ENCODE peak calls at places on chromosomes 7 and 10, in six cellular contexts. I, O, K, S, G and C are unnamed samples.
A peak's percentile ranks its signal among the peaks of the same experiment; 100 is the strongest.

GRCh38 chr7:32494946-32495297 is 367 bp upstream of the AVL9 start:
- DNase-seq in G (no peak), S (no peak), O (no peak), K (no peak), I (no peak), C (no peak)

GRCh38 chr10:36636879-36637278 is 488.5 kb upstream of the ANKRD30A start:
- DNase-seq in G (no peak), S (no peak), K (no peak), O (no peak), I (no peak), C (no peak)

GRCh38 chr7:79282882-79283602 is 170.4 kb downstream of the MAGI2 start:
- DNase-seq in G (no peak), K (no peak), O (no peak), I (peak; percentile 39), S (no peak), C (no peak)

GRCh38 chr7:127914693-127915092 is 116.5 kb downstream of the LRRC4 start:
- DNase-seq in S (no peak), K (no peak), O (no peak), I (no peak), G (no peak), C (no peak)

GRCh38 chr7:115689941-115690340 is 340.6 kb downstream of the TFEC start:
- DNase-seq in K (no peak), I (no peak), O (no peak), S (no peak), G (no peak), C (no peak)

GRCh38 chr10:73756183-73756582 is 12.0 kb downstream of the SEC24C start:
- DNase-seq in S (no peak), G (no peak), I (no peak), K (no peak), O (no peak), C (no peak)

GRCh38 chr10:31961264-31961663 is 32.6 kb upstream of the ARHGAP12 start:
- DNase-seq in K (no peak), G (no peak), S (no peak), I (no peak), O (no peak), C (no peak)

GRCh38 chr10:36675458-36675880 is 449.9 kb upstream of the ANKRD30A start:
- DNase-seq in I (peak; percentile 83), O (no peak), S (no peak), K (no peak), G (no peak), C (no peak)

GRCh38 chr7:45324683-45325237 is 167.2 kb downstream of the RAMP3 start:
- DNase-seq in G (no peak), O (no peak), S (no peak), I (no peak), K (no peak), C (no peak)

GRCh38 chr7:150378115-150378852 is 846 bp upstream of the ZNF775 start:
- DNase-seq in S (peak; percentile 84), G (no peak), K (peak; percentile 94), O (no peak), I (peak; percentile 39), C (no peak)

GRCh38 chr7:519429-519973 is at the start of gene PDGFA:
- DNase-seq in G (no peak), S (no peak), I (no peak), K (peak; percentile 79), O (no peak), C (no peak)

GRCh38 chr10:97551271-97551670 is 21.3 kb upstream of the ANKRD2 start:
- DNase-seq in S (peak; percentile 28), I (no peak), G (no peak), K (no peak), O (no peak), C (no peak)

GRCh38 chr10:34786464-34786863 is 28.6 kb downstream of the PARD3 start:
- DNase-seq in G (no peak), I (no peak), K (no peak), O (no peak), S (no peak), C (no peak)

GRCh38 chr7:31084226-31084625 is 32.1 kb downstream of the ADCYAP1R1 start:
- DNase-seq in O (peak; percentile 17), S (no peak), G (no peak), K (no peak), I (no peak), C (no peak)

GRCh38 chr10:78416031-78416800 is 382.6 kb downstream of the RPS24 start:
- DNase-seq in O (no peak), I (peak; percentile 3), G (no peak), S (no peak), K (no peak), C (peak; percentile 58)

GRCh38 chr7:149209518-149210269 is 14.3 kb downstream of the ZNF282 start:
- DNase-seq in K (peak; percentile 72), G (peak; percentile 60), S (no peak), I (peak; percentile 90), O (peak; percentile 46), C (no peak)

GRCh38 chr7:131111-132094 is 61.0 kb upstream of the FAM20C start:
- DNase-seq in I (no peak), S (no peak), G (no peak), O (peak; percentile 73), K (no peak), C (no peak)

GRCh38 chr10:15630353-15630752 is 89.4 kb downstream of the ITGA8 start:
- DNase-seq in O (no peak), I (no peak), G (no peak), S (no peak), K (no peak), C (no peak)

GRCh38 chr7:98840604-98841508 is 29.0 kb downstream of the TMEM130 start:
- DNase-seq in S (no peak), O (no peak), G (no peak), I (no peak), K (no peak), C (no peak)

GRCh38 chr7:96837583-96837982 is 127.9 kb upstream of the SEM1 start:
- DNase-seq in O (no peak), I (no peak), S (no peak), G (no peak), K (no peak), C (no peak)

GRCh38 chr7:17941171-17941490 is 837 bp upstream of the SNX13 start:
- DNase-seq in G (no peak), O (no peak), I (no peak), S (no peak), K (no peak), C (no peak)

GRCh38 chr10:23869548-23869947 is 339.4 kb upstream of the KIAA1217 start:
- DNase-seq in O (no peak), K (no peak), S (no peak), I (no peak), G (no peak), C (no peak)

GRCh38 chr7:2967238-2967637 is 76.4 kb downstream of the CARD11 start:
- DNase-seq in K (no peak), S (no peak), G (no peak), O (no peak), I (no peak), C (peak; percentile 49)

GRCh38 chr7:151894131-151895007 is 17.5 kb upstream of the PRKAG2 start:
- DNase-seq in K (no peak), S (peak; percentile 59), O (no peak), I (no peak), G (no peak), C (no peak)

GRCh38 chr7:22586101-22586805 is 86.3 kb upstream of the STEAP1B start:
- DNase-seq in S (no peak), G (no peak), O (no peak), I (no peak), K (no peak), C (no peak)

GRCh38 chr7:27889800-27890199 is 149.8 kb downstream of the TAX1BP1 start:
- DNase-seq in K (no peak), S (no peak), I (no peak), G (no peak), O (no peak), C (no peak)
- H3K27ac ChIP-seq in K (no peak overlapping the region), S (no peak overlapping the region), I (no peak overlapping the region), G (no peak overlapping the region), O (no peak overlapping the region), C (no peak overlapping the region)

GRCh38 chr7:77200542-77200941 is 923 bp upstream of the FGL2 start:
- DNase-seq in G (no peak), K (no peak), I (no peak), S (no peak), O (no peak), C (no peak)

GRCh38 chr7:77197135-77197534 is 2.5 kb downstream of the FGL2 start:
- DNase-seq in G (no peak), I (no peak), K (no peak), S (no peak), O (no peak), C (no peak)

GRCh38 chr7:77202544-77202976 is 2.9 kb upstream of the FGL2 start:
- DNase-seq in K (no peak), S (no peak), I (no peak), O (no peak), G (no peak), C (no peak)

GRCh38 chr7:77199008-77199966 is at the start of gene FGL2:
- DNase-seq in O (peak; percentile 58), I (peak; percentile 32), S (peak; percentile 85), G (peak; percentile 18), K (peak; percentile 74), C (peak; percentile 86)
- TF ChIP-seq CTCF in O (no peak), I (peak; percentile 9), S (no peak), G (no peak), K (no peak), C (no peak)

DNA sequence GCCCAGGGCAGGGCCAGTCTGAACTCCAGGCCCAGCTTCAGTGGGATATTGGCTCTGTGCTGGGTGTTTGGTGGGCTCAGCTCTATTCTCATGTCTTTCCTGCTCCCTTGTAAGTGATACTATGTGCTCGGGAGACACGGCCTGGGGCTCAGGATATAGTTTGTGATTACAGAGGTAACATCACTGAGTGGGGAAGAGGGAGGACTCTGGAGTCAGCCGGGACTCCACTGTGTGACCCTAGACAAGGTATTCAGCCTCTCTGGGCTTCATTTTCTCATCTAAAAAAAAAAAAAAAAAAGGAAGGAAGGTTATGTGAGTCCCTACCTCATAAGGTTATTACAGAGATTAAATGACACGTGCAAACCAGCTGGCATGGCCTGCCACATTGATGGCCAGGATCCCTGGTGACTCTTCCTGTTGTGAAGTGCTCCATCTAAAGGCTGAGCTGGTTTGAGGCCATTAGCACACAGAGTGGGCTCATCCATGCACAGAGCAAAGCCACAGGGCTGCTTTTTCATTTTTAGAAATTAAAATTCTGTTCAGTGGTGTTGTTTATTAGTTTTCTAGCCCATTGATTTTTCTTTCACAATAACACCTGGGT is 15.7 kb downstream of the SLC13A4 start:
- DNase-seq in O (no peak), I (no peak), S (no peak), G (no peak), K (no peak), C (no peak)
- H3K27ac ChIP-seq in O (no peak overlapping the region), I (no peak overlapping the region), S (no peak overlapping the region), G (no peak overlapping the region), K (no peak overlapping the region), C (no peak overlapping the region)

GRCh38 chr7:7654964-7655363 is 14.4 kb downstream of the UMAD1 start:
- DNase-seq in K (no peak), S (no peak), G (no peak), I (no peak), O (no peak), C (no peak)

GRCh38 chr7:7650682-7651206 is 10.2 kb downstream of the UMAD1 start:
- DNase-seq in O (no peak), I (no peak), G (no peak), K (no peak), S (no peak), C (no peak)

GRCh38 chr7:7653140-7653539 is 12.6 kb downstream of the UMAD1 start:
- DNase-seq in S (no peak), K (no peak), O (no peak), G (no peak), I (no peak), C (no peak)

GRCh38 chr7:7651479-7651878 is 10.9 kb downstream of the UMAD1 start:
- DNase-seq in O (no peak), K (no peak), G (no peak), S (no peak), I (no peak), C (no peak)

GRCh38 chr7:7653568-7654187 is 13.1 kb downstream of the UMAD1 start:
- DNase-seq in K (peak; percentile 72), S (no peak), O (no peak), I (no peak), G (no peak), C (no peak)
- TF ChIP-seq CTCF in K (peak; percentile 79), S (peak; percentile 42), O (peak; percentile 35), I (peak; percentile 72), G (peak; percentile 49), C (no peak)